ENCODE peak calls at places on chromosome 16, in seven cellular contexts. T is gastrocnemius medialis, N is bronchial epithelial cell, S is RWPE1, J is coronary artery, R is Caco-2, M is neural progenitor cell. B is an unnamed sample.

GRCh38 chr16:89410794-89411309 is 79.5 kb downstream of the ANKRD11 start:
- DNase-seq in R (no peak), M (no peak), S (peak; percentile 29), N (peak; percentile 65), T (peak; percentile 34), J (peak; percentile 84), B (no peak)

GRCh38 chr16:30571444-30572322 is at the start of gene ZNF688:
- DNase-seq in M (peak; percentile 96), N (peak; percentile 94), S (peak; percentile 87), J (peak; percentile 98), T (peak; percentile 95), R (peak; percentile 97), B (peak; percentile 95)

GRCh38 chr16:20844588-20844987 is 38.3 kb downstream of the REXO5 start:
- DNase-seq in R (no peak), M (no peak), J (no peak), N (no peak), T (no peak), S (no peak), B (no peak)

GRCh38 chr16:85563515-85564276 is 49.4 kb upstream of the GSE1 start:
- DNase-seq in M (no peak), T (no peak), R (no peak), N (no peak), S (no peak), J (no peak), B (no peak)

GRCh38 chr16:84841787-84842300 is 22.1 kb downstream of the CRISPLD2 start:
- DNase-seq in N (peak; percentile 62), J (no peak), S (peak; percentile 70), M (peak; percentile 41), R (peak; percentile 87), T (no peak), B (no peak)

GRCh38 chr16:68823401-68823800 is 19.9 kb upstream of the TANGO6 start:
- DNase-seq in R (no peak), S (peak; percentile 40), J (no peak), N (peak; percentile 35), M (peak; percentile 60), T (no peak), B (no peak)

GRCh38 chr16:16171332-16171919 is 51.9 kb downstream of the ABCC6 start:
- DNase-seq in J (no peak), S (no peak), T (no peak), N (no peak), M (no peak), R (no peak), B (no peak)

GRCh38 chr16:74951206-74951605 is 33.7 kb downstream of the WDR59 start:
- DNase-seq in R (no peak), T (no peak), S (no peak), N (no peak), J (no peak), M (no peak), B (no peak)

GRCh38 chr16:50509521-50510341 is 38.5 kb upstream of the NKD1 start:
- DNase-seq in M (peak; percentile 63), J (no peak), R (no peak), N (peak; percentile 18), S (no peak), T (no peak), B (peak; percentile 58)

GRCh38 chr16:68344252-68344651 is 33.4 kb downstream of the PRMT7 start:
- DNase-seq in M (no peak), J (no peak), S (no peak), T (peak; percentile 27), R (no peak), N (no peak), B (no peak)

GRCh38 chr16:72560617-72561016 is 388.7 kb upstream of the PMFBP1 start:
- DNase-seq in M (no peak), R (no peak), T (no peak), J (no peak), N (no peak), S (no peak), B (no peak)

GRCh38 chr16:85735225-85735722 is 15.6 kb downstream of the C16orf74 start:
- DNase-seq in R (no peak), N (no peak), J (no peak), T (no peak), M (no peak), S (no peak), B (peak; percentile 84)

GRCh38 chr16:89364603-89365002 is 125.8 kb downstream of the ANKRD11 start:
- DNase-seq in M (no peak), T (no peak), J (no peak), R (no peak), N (peak; percentile 46), S (no peak), B (no peak)

GRCh38 chr16:57987441-57988177 is 12.9 kb downstream of the ZNF319 start:
- DNase-seq in T (no peak), M (no peak), J (no peak), S (no peak), R (peak; percentile 9), N (no peak), B (no peak)

GRCh38 chr16:86676216-86676800 is 98.0 kb downstream of the FOXL1 start:
- DNase-seq in S (peak; percentile 52), N (peak; percentile 99), T (no peak), J (no peak), R (no peak), M (no peak), B (no peak)

GRCh38 chr16:17520567-17520966 is 49.8 kb upstream of the XYLT1 start:
- DNase-seq in T (no peak), J (no peak), S (no peak), R (no peak), N (no peak), M (no peak), B (no peak)

GRCh38 chr16:84459941-84460405 is 44.5 kb downstream of the MEAK7 start:
- DNase-seq in S (no peak), T (no peak), M (no peak), J (no peak), R (peak; percentile 27), N (no peak), B (no peak)

GRCh38 chr16:70689035-70689969 is 3.4 kb upstream of the MTSS2 start:
- DNase-seq in N (no peak), R (no peak), S (no peak), M (no peak), T (peak; percentile 79), J (no peak), B (no peak)

GRCh38 chr16:19697756-19698318 is 20.2 kb downstream of the KNOP1 start:
- DNase-seq in S (no peak), N (no peak), M (no peak), R (no peak), T (no peak), J (no peak), B (no peak)

GRCh38 chr16:88956546-88957455 is 20.2 kb downstream of the CBFA2T3 start:
- DNase-seq in M (no peak), R (no peak), J (no peak), S (no peak), T (no peak), N (no peak), B (no peak)

GRCh38 chr16:87586201-87586782 is 16.0 kb upstream of the JPH3 start:
- DNase-seq in T (no peak), J (no peak), N (no peak), R (no peak), S (no peak), M (no peak), B (no peak)

GRCh38 chr16:63512910-63513309 is 1476.7 kb upstream of the CDH8 start:
- DNase-seq in M (no peak), J (no peak), S (no peak), T (no peak), N (no peak), R (no peak), B (no peak)

GRCh38 chr16:73196670-73197069 is 148.7 kb upstream of the ZFHX3 start:
- DNase-seq in T (peak; percentile 51), M (peak; percentile 85), J (no peak), R (peak; percentile 66), N (peak; percentile 67), S (peak; percentile 69), B (peak; percentile 57)

GRCh38 chr16:67652578-67653130 is 7.4 kb downstream of the ACD start:
- DNase-seq in R (peak; percentile 53), M (peak; percentile 88), T (no peak), S (peak; percentile 66), N (no peak), J (no peak), B (no peak)

GRCh38 chr16:62882552-62883221 is 846.4 kb upstream of the CDH8 start:
- DNase-seq in N (no peak), T (no peak), M (no peak), R (no peak), S (no peak), J (no peak), B (no peak)

GRCh38 chr16:8798174-8798527 is 512 bp downstream of the PMM2 start:
- DNase-seq in S (peak; percentile 37), N (peak; percentile 37), R (no peak), J (no peak), T (no peak), M (no peak), B (no peak)

DNA sequence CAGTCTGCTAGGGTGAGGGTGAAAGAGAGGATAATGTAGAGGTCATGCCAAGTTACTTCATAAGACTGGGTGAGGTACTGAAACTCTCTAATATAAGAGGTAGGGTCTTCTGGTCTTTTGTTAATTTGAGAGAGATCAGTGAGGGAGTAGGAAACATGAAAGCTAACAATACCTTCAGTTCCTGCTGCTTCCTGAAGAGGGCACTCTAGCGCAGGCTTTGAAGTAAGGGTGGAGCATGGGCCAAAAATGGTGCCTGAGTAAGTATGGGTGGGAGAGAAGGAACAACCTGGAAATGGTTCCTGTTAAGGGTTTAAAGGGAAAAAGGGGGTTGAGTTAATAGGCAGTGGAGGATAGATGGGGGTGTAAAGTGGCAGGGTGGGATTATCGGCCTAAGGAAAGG is 2449.5 kb downstream of the TP53TG3F start:
- DNase-seq in S (no peak), M (no peak), J (no peak), R (no peak), T (no peak), N (no peak), B (no peak)
- TF ChIP-seq CTCF in S (no peak), M (peak; percentile 18), J (no peak), R (no peak), T (no peak), N (no peak), B (no peak)

GRCh38 chr16:856101-856500 is 55.6 kb upstream of the GNG13 start:
- DNase-seq in R (no peak), M (no peak), J (no peak), T (no peak), S (no peak), N (no peak), B (no peak)
- TF ChIP-seq CTCF in R (no peak), M (no peak), J (no peak), T (no peak), S (no peak), N (no peak), B (no peak)

DNA sequence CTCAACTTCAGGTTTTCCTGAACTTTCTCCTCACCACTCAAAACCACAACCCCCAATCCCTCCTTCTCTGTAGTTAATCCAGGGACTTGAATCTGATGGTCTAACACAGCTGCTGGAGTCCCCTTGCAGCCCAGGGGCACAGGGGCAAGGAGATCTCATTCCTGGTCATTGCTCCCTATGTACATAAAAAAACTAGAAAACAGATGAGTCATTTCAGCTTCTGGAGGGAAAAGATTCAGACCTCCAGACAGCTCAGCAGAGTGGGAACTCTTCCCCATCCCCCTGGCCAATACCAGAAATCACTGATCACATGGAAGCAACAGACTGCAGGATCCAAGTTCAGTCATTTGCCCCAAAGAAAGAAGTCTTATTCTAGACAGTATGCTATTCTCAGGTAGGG is 62.1 kb downstream of the DYNLRB2 start:
- DNase-seq in R (no peak), N (no peak), S (no peak), J (no peak), M (no peak), T (no peak), B (no peak)
- TF ChIP-seq CTCF in R (no peak), N (no peak), S (no peak), J (no peak), M (no peak), T (no peak), B (no peak)

GRCh38 chr16:27961296-27961620 is 102.3 kb downstream of the GSG1L start:
- DNase-seq in R (no peak), J (peak; percentile 62), T (no peak), N (no peak), M (no peak), S (no peak), B (no peak)
- TF ChIP-seq CTCF in R (no peak), J (no peak), T (no peak), N (no peak), M (no peak), S (no peak), B (no peak)

B was measured in GM13976.